ENCODE peak calls at places on chromosomes 6 and 20, in nine cellular contexts. One of them, this sample, is unnamed.

GRCh38 chr20:56273491-56273890 is 25.0 kb downstream of the MC3R start:
- DNase-seq in endothelial cell: no peak
- DNase-seq in HL-60: no peak
- DNase-seq in GM12865: no peak
- DNase-seq in heart left ventricle: no peak
- DNase-seq in RWPE1: no peak
- DNase-seq in B cell: no peak
- DNase-seq in cardiac fibroblast: no peak
- DNase-seq in HFF-Myc: no peak
- DNase-seq in this sample: no peak

GRCh38 chr20:45821942-45822341 is 5.2 kb downstream of the TNNC2 start:
- DNase-seq in endothelial cell: no peak
- DNase-seq in HL-60: no peak
- DNase-seq in GM12865: no peak
- DNase-seq in heart left ventricle: no peak
- DNase-seq in RWPE1: no peak
- DNase-seq in B cell: no peak
- DNase-seq in cardiac fibroblast: no peak
- DNase-seq in HFF-Myc: no peak
- DNase-seq in this sample: no peak

GRCh38 chr6:23656826-23657225 is 469.2 kb upstream of the NRSN1 start:
- DNase-seq in endothelial cell: no peak
- DNase-seq in HL-60: no peak
- DNase-seq in GM12865: no peak
- DNase-seq in heart left ventricle: no peak
- DNase-seq in RWPE1: no peak
- DNase-seq in B cell: no peak
- DNase-seq in cardiac fibroblast: no peak
- DNase-seq in HFF-Myc: no peak
- DNase-seq in this sample: no peak

GRCh38 chr6:47353822-47354221 is 44.1 kb upstream of the TNFRSF21 start:
- DNase-seq in endothelial cell: no peak
- DNase-seq in HL-60: peak
- DNase-seq in GM12865: no peak
- DNase-seq in heart left ventricle: no peak
- DNase-seq in RWPE1: no peak
- DNase-seq in B cell: no peak
- DNase-seq in cardiac fibroblast: peak
- DNase-seq in HFF-Myc: no peak
- DNase-seq in this sample: no peak

GRCh38 chr6:34341481-34341971 is 50.9 kb downstream of the NUDT3 start:
- DNase-seq in endothelial cell: no peak
- DNase-seq in HL-60: no peak
- DNase-seq in GM12865: no peak
- DNase-seq in heart left ventricle: peak
- DNase-seq in RWPE1: peak
- DNase-seq in B cell: no peak
- DNase-seq in cardiac fibroblast: peak
- DNase-seq in HFF-Myc: no peak
- DNase-seq in this sample: no peak

GRCh38 chr20:21028921-21029320 is 77.2 kb downstream of the LINC00237 start:
- DNase-seq in endothelial cell: no peak
- DNase-seq in HL-60: no peak
- DNase-seq in GM12865: no peak
- DNase-seq in heart left ventricle: no peak
- DNase-seq in RWPE1: no peak
- DNase-seq in B cell: no peak
- DNase-seq in cardiac fibroblast: no peak
- DNase-seq in HFF-Myc: no peak
- DNase-seq in this sample: no peak

GRCh38 chr6:111871725-111872520 is 1.3 kb downstream of the FYN start:
- DNase-seq in endothelial cell: peak
- DNase-seq in HL-60: no peak
- DNase-seq in GM12865: peak
- DNase-seq in heart left ventricle: peak
- DNase-seq in RWPE1: no peak
- DNase-seq in B cell: peak
- DNase-seq in cardiac fibroblast: peak
- DNase-seq in HFF-Myc: no peak
- DNase-seq in this sample: no peak

GRCh38 chr6:79646006-79646405 is 14.9 kb downstream of the SH3BGRL2 start:
- DNase-seq in endothelial cell: peak
- DNase-seq in HL-60: no peak
- DNase-seq in GM12865: peak
- DNase-seq in heart left ventricle: no peak
- DNase-seq in RWPE1: no peak
- DNase-seq in B cell: no peak
- DNase-seq in cardiac fibroblast: no peak
- DNase-seq in HFF-Myc: no peak
- DNase-seq in this sample: no peak

GRCh38 chr6:108080010-108080780 is 5.7 kb upstream of the OSTM1 start:
- DNase-seq in endothelial cell: no peak
- DNase-seq in HL-60: no peak
- DNase-seq in GM12865: no peak
- DNase-seq in heart left ventricle: no peak
- DNase-seq in RWPE1: no peak
- DNase-seq in B cell: no peak
- DNase-seq in cardiac fibroblast: peak
- DNase-seq in HFF-Myc: no peak
- DNase-seq in this sample: no peak

GRCh38 chr6:168999392-168999791 is 254.3 kb downstream of the THBS2 start:
- DNase-seq in endothelial cell: no peak
- DNase-seq in HL-60: no peak
- DNase-seq in GM12865: no peak
- DNase-seq in heart left ventricle: no peak
- DNase-seq in RWPE1: peak
- DNase-seq in B cell: no peak
- DNase-seq in cardiac fibroblast: no peak
- DNase-seq in HFF-Myc: no peak
- DNase-seq in this sample: no peak

GRCh38 chr20:35111141-35111888 is 18.7 kb upstream of the TRPC4AP start:
- DNase-seq in endothelial cell: no peak
- DNase-seq in HL-60: no peak
- DNase-seq in GM12865: no peak
- DNase-seq in heart left ventricle: no peak
- DNase-seq in RWPE1: peak
- DNase-seq in B cell: no peak
- DNase-seq in cardiac fibroblast: peak
- DNase-seq in HFF-Myc: no peak
- DNase-seq in this sample: no peak

GRCh38 chr6:34560366-34561226 is 4.5 kb upstream of the SPDEF start:
- DNase-seq in endothelial cell: no peak
- DNase-seq in HL-60: no peak
- DNase-seq in GM12865: no peak
- DNase-seq in heart left ventricle: peak
- DNase-seq in RWPE1: no peak
- DNase-seq in B cell: no peak
- DNase-seq in cardiac fibroblast: peak
- DNase-seq in HFF-Myc: peak
- DNase-seq in this sample: no peak

DNA sequence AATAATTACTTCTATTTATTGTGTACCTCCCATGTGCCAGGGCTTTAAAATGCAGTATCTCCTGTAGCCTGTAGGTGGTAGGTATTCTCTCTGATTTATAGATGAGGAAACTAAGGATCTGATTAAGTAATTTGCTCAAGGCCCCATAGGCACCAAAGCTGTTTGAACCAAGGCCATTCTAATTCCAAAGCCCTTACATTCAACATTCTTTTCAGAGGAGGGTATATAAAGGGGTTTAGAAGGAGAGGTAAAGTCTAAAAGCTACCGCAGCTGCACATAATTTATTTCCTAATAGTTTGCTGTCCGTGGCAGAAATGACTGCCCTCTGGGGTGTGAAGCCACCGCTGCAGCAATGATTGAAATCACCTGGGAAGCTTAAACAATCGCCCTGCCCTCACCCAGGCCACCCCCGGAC is 95.0 kb upstream of the FAM8A1 start:
- DNase-seq in endothelial cell: no peak
- DNase-seq in HL-60: no peak
- DNase-seq in GM12865: peak
- DNase-seq in heart left ventricle: no peak
- DNase-seq in RWPE1: peak
- DNase-seq in B cell: no peak
- DNase-seq in cardiac fibroblast: peak
- DNase-seq in HFF-Myc: no peak
- DNase-seq in this sample: no peak
- TF ChIP-seq CTCF in endothelial cell: peak
- TF ChIP-seq CTCF in HL-60: no peak
- TF ChIP-seq CTCF in GM12865: peak
- TF ChIP-seq CTCF in heart left ventricle: no peak
- TF ChIP-seq CTCF in RWPE1: no peak
- TF ChIP-seq CTCF in B cell: peak
- TF ChIP-seq CTCF in cardiac fibroblast: peak
- TF ChIP-seq CTCF in HFF-Myc: no peak
- TF ChIP-seq CTCF in this sample: no peak

GRCh38 chr6:25014375-25014774 is 78.6 kb upstream of the RIPOR2 start:
- DNase-seq in endothelial cell: no peak
- DNase-seq in HL-60: no peak
- DNase-seq in GM12865: no peak
- DNase-seq in heart left ventricle: no peak
- DNase-seq in RWPE1: no peak
- DNase-seq in B cell: no peak
- DNase-seq in cardiac fibroblast: no peak
- DNase-seq in HFF-Myc: no peak
- DNase-seq in this sample: no peak

GRCh38 chr6:25010917-25011625 is 75.3 kb upstream of the RIPOR2 start:
- DNase-seq in endothelial cell: no peak
- DNase-seq in HL-60: no peak
- DNase-seq in GM12865: no peak
- DNase-seq in heart left ventricle: no peak
- DNase-seq in RWPE1: no peak
- DNase-seq in B cell: no peak
- DNase-seq in cardiac fibroblast: peak
- DNase-seq in HFF-Myc: no peak
- DNase-seq in this sample: no peak

GRCh38 chr6:25014806-25015560 is 79.2 kb upstream of the RIPOR2 start:
- DNase-seq in endothelial cell: peak
- DNase-seq in HL-60: no peak
- DNase-seq in GM12865: peak
- DNase-seq in heart left ventricle: no peak
- DNase-seq in RWPE1: no peak
- DNase-seq in B cell: no peak
- DNase-seq in cardiac fibroblast: peak
- DNase-seq in HFF-Myc: peak
- DNase-seq in this sample: no peak

GRCh38 chr6:25012657-25013056 is 76.9 kb upstream of the RIPOR2 start:
- DNase-seq in endothelial cell: no peak
- DNase-seq in HL-60: no peak
- DNase-seq in GM12865: no peak
- DNase-seq in heart left ventricle: no peak
- DNase-seq in RWPE1: no peak
- DNase-seq in B cell: no peak
- DNase-seq in cardiac fibroblast: peak
- DNase-seq in HFF-Myc: peak
- DNase-seq in this sample: no peak

GRCh38 chr6:25013249-25013648 is 77.5 kb upstream of the RIPOR2 start:
- DNase-seq in endothelial cell: no peak
- DNase-seq in HL-60: no peak
- DNase-seq in GM12865: no peak
- DNase-seq in heart left ventricle: no peak
- DNase-seq in RWPE1: no peak
- DNase-seq in B cell: no peak
- DNase-seq in cardiac fibroblast: no peak
- DNase-seq in HFF-Myc: no peak
- DNase-seq in this sample: no peak
- TF ChIP-seq CTCF in endothelial cell: no peak
- TF ChIP-seq CTCF in HL-60: no peak
- TF ChIP-seq CTCF in GM12865: peak
- TF ChIP-seq CTCF in heart left ventricle: no peak
- TF ChIP-seq CTCF in RWPE1: no peak
- TF ChIP-seq CTCF in B cell: no peak
- TF ChIP-seq CTCF in cardiac fibroblast: peak
- TF ChIP-seq CTCF in HFF-Myc: peak
- TF ChIP-seq CTCF in this sample: peak

GRCh38 chr6:138570716-138571020 is 71.4 kb upstream of the NHSL1 start:
- DNase-seq in endothelial cell: no peak
- DNase-seq in HL-60: no peak
- DNase-seq in GM12865: no peak
- DNase-seq in heart left ventricle: no peak
- DNase-seq in RWPE1: no peak
- DNase-seq in B cell: no peak
- DNase-seq in cardiac fibroblast: no peak
- DNase-seq in HFF-Myc: no peak
- DNase-seq in this sample: no peak
- TF ChIP-seq CTCF in endothelial cell: no peak
- TF ChIP-seq CTCF in HL-60: no peak
- TF ChIP-seq CTCF in GM12865: no peak
- TF ChIP-seq CTCF in heart left ventricle: no peak
- TF ChIP-seq CTCF in RWPE1: no peak
- TF ChIP-seq CTCF in B cell: no peak
- TF ChIP-seq CTCF in cardiac fibroblast: no peak
- TF ChIP-seq CTCF in HFF-Myc: no peak
- TF ChIP-seq CTCF in this sample: no peak

GRCh38 chr20:11556410-11556809 is 361.3 kb upstream of the BTBD3 start:
- DNase-seq in endothelial cell: no peak
- DNase-seq in HL-60: no peak
- DNase-seq in GM12865: no peak
- DNase-seq in heart left ventricle: no peak
- DNase-seq in RWPE1: no peak
- DNase-seq in B cell: no peak
- DNase-seq in cardiac fibroblast: no peak
- DNase-seq in HFF-Myc: no peak
- DNase-seq in this sample: no peak

GRCh38 chr20:11551491-11551890 is 366.2 kb upstream of the BTBD3 start:
- DNase-seq in endothelial cell: no peak
- DNase-seq in HL-60: no peak
- DNase-seq in GM12865: no peak
- DNase-seq in heart left ventricle: no peak
- DNase-seq in RWPE1: no peak
- DNase-seq in B cell: no peak
- DNase-seq in cardiac fibroblast: no peak
- DNase-seq in HFF-Myc: no peak
- DNase-seq in this sample: no peak

GRCh38 chr20:11549172-11550117 is 368.2 kb upstream of the BTBD3 start:
- DNase-seq in endothelial cell: no peak
- DNase-seq in HL-60: no peak
- DNase-seq in GM12865: no peak
- DNase-seq in heart left ventricle: no peak
- DNase-seq in RWPE1: no peak
- DNase-seq in B cell: no peak
- DNase-seq in cardiac fibroblast: no peak
- DNase-seq in HFF-Myc: no peak
- DNase-seq in this sample: no peak

GRCh38 chr20:11555510-11555909 is 362.2 kb upstream of the BTBD3 start:
- DNase-seq in endothelial cell: no peak
- DNase-seq in HL-60: no peak
- DNase-seq in GM12865: no peak
- DNase-seq in heart left ventricle: no peak
- DNase-seq in RWPE1: no peak
- DNase-seq in B cell: no peak
- DNase-seq in cardiac fibroblast: no peak
- DNase-seq in HFF-Myc: no peak
- DNase-seq in this sample: no peak

DNA sequence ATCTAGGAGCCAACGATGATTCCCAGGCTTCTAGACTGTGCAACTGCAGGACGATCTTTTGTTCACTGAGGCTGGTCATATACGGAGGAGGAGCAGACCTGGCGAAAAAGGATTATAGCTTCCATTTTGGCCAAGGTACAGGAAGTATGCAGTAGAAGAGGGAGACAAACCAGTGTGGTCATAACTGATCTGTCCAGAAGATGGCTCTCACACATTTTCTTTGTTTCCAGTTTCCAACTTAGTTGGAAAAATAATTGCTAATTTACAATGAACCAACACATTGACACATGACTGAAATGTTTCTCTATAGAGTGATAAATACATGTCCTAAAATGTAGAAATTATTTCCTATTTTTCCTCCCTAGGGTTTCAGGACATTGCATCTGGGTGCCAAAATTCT is 364.1 kb upstream of the BTBD3 start:
- DNase-seq in endothelial cell: no peak
- DNase-seq in HL-60: peak
- DNase-seq in GM12865: no peak
- DNase-seq in heart left ventricle: no peak
- DNase-seq in RWPE1: peak
- DNase-seq in B cell: no peak
- DNase-seq in cardiac fibroblast: peak
- DNase-seq in HFF-Myc: no peak
- DNase-seq in this sample: no peak
- TF ChIP-seq CTCF in endothelial cell: no peak
- TF ChIP-seq CTCF in HL-60: no peak
- TF ChIP-seq CTCF in GM12865: no peak
- TF ChIP-seq CTCF in heart left ventricle: peak
- TF ChIP-seq CTCF in RWPE1: peak
- TF ChIP-seq CTCF in B cell: no peak
- TF ChIP-seq CTCF in cardiac fibroblast: peak
- TF ChIP-seq CTCF in HFF-Myc: peak
- TF ChIP-seq CTCF in this sample: peak

This sample was measured in GM10248.